ENCODE peak calls at places on chromosomes 2 and 18, in five cellular contexts. One of them, this sample, is unnamed.

GRCh38 chr2:8438996-8439395 is 242.9 kb upstream of the ID2 start:
- DNase-seq in NT2/D1: no peak
- DNase-seq in GM12878: no peak
- DNase-seq in HepG2: no peak
- DNase-seq in H1: no peak
- DNase-seq in this sample: no peak

GRCh38 chr2:75186829-75187228 is 12.5 kb downstream of the TACR1 start:
- DNase-seq in NT2/D1: no peak
- DNase-seq in GM12878: no peak
- DNase-seq in H1: no peak
- DNase-seq in HepG2: no peak
- DNase-seq in this sample: no peak

GRCh38 chr2:68172990-68173715 is 15.5 kb downstream of the PNO1 start:
- DNase-seq in H1: no peak
- DNase-seq in NT2/D1: no peak
- DNase-seq in HepG2: no peak
- DNase-seq in GM12878: no peak
- DNase-seq in this sample: no peak

GRCh38 chr2:142175917-142176316 is 45.1 kb upstream of the LRP1B start:
- DNase-seq in HepG2: no peak
- DNase-seq in GM12878: no peak
- DNase-seq in H1: no peak
- DNase-seq in NT2/D1: no peak
- DNase-seq in this sample: peak; percentile 15

GRCh38 chr2:45786030-45786830 is 134.8 kb downstream of the PRKCE start:
- DNase-seq in H1: no peak
- DNase-seq in NT2/D1: no peak
- DNase-seq in GM12878: no peak
- DNase-seq in HepG2: no peak
- DNase-seq in this sample: no peak

GRCh38 chr2:100666996-100667395 is 104.2 kb downstream of the PDCL3 start:
- DNase-seq in HepG2: no peak
- DNase-seq in NT2/D1: no peak
- DNase-seq in H1: no peak
- DNase-seq in GM12878: no peak
- DNase-seq in this sample: no peak

GRCh38 chr2:218290316-218291261 is 1.7 kb downstream of the TMBIM1 start:
- DNase-seq in HepG2: no peak
- DNase-seq in GM12878: peak; percentile 80
- DNase-seq in NT2/D1: no peak
- DNase-seq in H1: no peak
- DNase-seq in this sample: no peak

GRCh38 chr2:239279508-239280295 is 121.1 kb downstream of the HDAC4 start:
- DNase-seq in NT2/D1: no peak
- DNase-seq in HepG2: no peak
- DNase-seq in GM12878: no peak
- DNase-seq in H1: no peak
- DNase-seq in this sample: no peak

GRCh38 chr18:50989711-50990110 is 21.9 kb downstream of the ELAC1 start:
- DNase-seq in GM12878: no peak
- DNase-seq in H1: no peak
- DNase-seq in HepG2: no peak
- DNase-seq in NT2/D1: no peak
- DNase-seq in this sample: no peak

GRCh38 chr2:168355110-168355509 is 101.0 kb upstream of the CERS6 start:
- DNase-seq in NT2/D1: no peak
- DNase-seq in H1: no peak
- DNase-seq in GM12878: no peak
- DNase-seq in HepG2: no peak
- DNase-seq in this sample: no peak

GRCh38 chr2:100643906-100644501 is 81.2 kb downstream of the PDCL3 start:
- DNase-seq in H1: no peak
- DNase-seq in NT2/D1: no peak
- DNase-seq in HepG2: no peak
- DNase-seq in GM12878: no peak
- DNase-seq in this sample: no peak

GRCh38 chr2:170530284-170530745 is 184.8 kb upstream of the SP5 start:
- DNase-seq in GM12878: no peak
- DNase-seq in NT2/D1: peak; percentile 30
- DNase-seq in HepG2: peak; percentile 94
- DNase-seq in H1: no peak
- DNase-seq in this sample: peak; percentile 69

DNA sequence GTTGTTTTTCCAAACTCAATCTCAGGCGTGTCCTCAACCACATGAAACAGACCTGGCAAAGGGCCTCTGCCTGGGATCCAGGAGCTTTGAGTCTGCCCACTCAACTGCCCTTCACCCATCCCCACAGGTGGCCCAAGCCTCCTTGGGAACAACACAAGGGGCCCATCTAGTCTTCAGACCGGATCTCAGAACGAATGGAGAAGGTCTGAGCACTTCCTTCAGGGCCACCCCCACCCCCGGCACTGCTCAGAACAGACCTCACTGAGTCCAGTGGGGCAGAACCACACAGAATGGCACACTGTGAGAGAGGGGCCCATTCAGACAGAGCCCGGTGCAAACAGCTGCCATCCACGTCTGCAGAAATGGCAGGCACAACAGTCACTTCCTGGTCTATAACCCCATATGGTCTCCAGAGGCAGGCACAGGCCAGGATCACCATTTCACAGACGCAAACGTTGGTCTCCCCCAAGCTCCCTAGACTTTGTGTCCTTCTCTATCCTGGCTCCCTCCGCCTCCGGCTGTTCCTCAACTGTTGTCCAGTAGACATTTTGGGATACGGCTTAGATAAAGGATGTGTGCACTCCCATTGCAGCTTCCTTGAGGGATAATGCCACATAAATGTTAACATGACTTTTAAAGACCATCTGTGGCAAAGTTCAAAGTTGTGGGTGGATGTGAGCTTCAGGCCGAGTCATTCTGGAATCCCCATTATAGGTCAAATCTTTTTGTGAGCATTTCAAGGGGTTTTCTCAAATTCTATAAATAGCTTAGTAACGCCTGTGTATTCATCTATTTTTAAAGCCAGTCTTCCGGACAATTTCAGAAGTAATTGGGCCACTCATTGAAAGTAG is 149.7 kb downstream of the SMAD7 start:
- DNase-seq in H1: no peak
- DNase-seq in NT2/D1: no peak
- DNase-seq in GM12878: peak; percentile 89
- DNase-seq in HepG2: no peak
- DNase-seq in this sample: no peak
- TF ChIP-seq SUZ12 in H1: no peak
- TF ChIP-seq SUZ12 in NT2/D1: no peak
- TF ChIP-seq SUZ12 in GM12878: no peak
- TF ChIP-seq SUZ12 in HepG2: no peak
- TF ChIP-seq SUZ12 in this sample: no peak

DNA sequence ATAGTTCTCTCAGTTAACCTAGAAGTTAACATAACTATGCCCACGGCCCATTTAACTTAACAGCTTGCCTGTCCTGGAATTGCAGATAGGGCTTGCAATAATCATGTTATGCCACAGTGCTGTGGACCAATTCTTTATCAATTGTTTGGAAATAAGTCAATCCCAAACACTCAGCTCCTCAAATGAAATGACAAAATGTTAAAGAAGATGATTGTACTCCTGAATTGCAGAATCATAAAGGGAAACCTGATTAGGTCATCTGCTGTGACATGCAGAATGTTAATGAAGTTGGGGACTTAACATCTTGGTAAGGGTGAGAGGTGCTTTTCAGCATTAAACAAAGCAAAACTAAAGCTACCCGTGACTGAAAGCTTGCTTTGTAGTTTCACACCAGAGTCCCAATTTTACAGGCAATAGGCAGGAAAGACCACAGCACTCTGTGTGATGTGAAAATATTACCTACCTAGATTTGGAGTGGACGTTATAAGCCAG is 363.9 kb downstream of the GPD2 start:
- DNase-seq in NT2/D1: peak; percentile 32
- DNase-seq in GM12878: no peak
- DNase-seq in HepG2: no peak
- DNase-seq in H1: no peak
- DNase-seq in this sample: no peak
- TF ChIP-seq SUZ12 in NT2/D1: no peak
- TF ChIP-seq SUZ12 in GM12878: no peak
- TF ChIP-seq SUZ12 in HepG2: no peak
- TF ChIP-seq SUZ12 in H1: no peak
- TF ChIP-seq SUZ12 in this sample: no peak

GRCh38 chr18:36350839-36351474 is 53.4 kb downstream of the FHOD3 start:
- DNase-seq in NT2/D1: no peak
- DNase-seq in GM12878: no peak
- DNase-seq in HepG2: no peak
- DNase-seq in H1: no peak
- DNase-seq in this sample: no peak

GRCh38 chr18:36352384-36352783 is 54.9 kb downstream of the FHOD3 start:
- DNase-seq in NT2/D1: no peak
- DNase-seq in H1: no peak
- DNase-seq in GM12878: no peak
- DNase-seq in HepG2: no peak
- DNase-seq in this sample: no peak

GRCh38 chr18:36354989-36355388 is 57.5 kb downstream of the FHOD3 start:
- DNase-seq in HepG2: no peak
- DNase-seq in GM12878: no peak
- DNase-seq in H1: no peak
- DNase-seq in NT2/D1: no peak
- DNase-seq in this sample: no peak

GRCh38 chr18:36358141-36358540 is 60.6 kb downstream of the FHOD3 start:
- DNase-seq in H1: no peak
- DNase-seq in NT2/D1: no peak
- DNase-seq in GM12878: no peak
- DNase-seq in HepG2: no peak
- DNase-seq in this sample: no peak

DNA sequence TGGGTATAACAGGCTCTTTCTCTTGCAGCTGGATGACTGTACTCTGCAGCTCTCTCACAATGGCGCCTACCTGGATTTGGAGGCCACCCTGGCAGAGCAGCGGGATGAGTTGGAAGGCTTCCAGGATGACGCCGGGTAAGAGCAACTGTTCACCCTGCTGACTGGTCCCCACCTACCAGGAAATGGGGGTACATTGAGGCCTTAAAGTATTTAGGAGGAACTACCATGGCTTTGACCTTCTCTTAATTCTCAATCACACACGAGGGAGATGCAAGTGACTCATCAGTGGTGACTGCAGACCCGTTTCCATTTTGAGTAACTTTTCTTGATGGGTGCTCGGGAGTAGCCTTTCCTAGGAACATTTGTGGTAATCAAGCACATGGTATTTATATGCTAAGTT is 58.0 kb downstream of the FHOD3 start:
- DNase-seq in NT2/D1: no peak
- DNase-seq in H1: no peak
- DNase-seq in HepG2: no peak
- DNase-seq in GM12878: no peak
- DNase-seq in this sample: no peak
- TF ChIP-seq SUZ12 in NT2/D1: no peak
- TF ChIP-seq SUZ12 in H1: no peak
- TF ChIP-seq SUZ12 in HepG2: no peak
- TF ChIP-seq SUZ12 in GM12878: no peak
- TF ChIP-seq SUZ12 in this sample: no peak

GRCh38 chr2:11500702-11501303 is 33.0 kb upstream of the GREB1 start:
- DNase-seq in GM12878: peak; percentile 45
- DNase-seq in NT2/D1: no peak
- DNase-seq in H1: no peak
- DNase-seq in HepG2: no peak
- DNase-seq in this sample: no peak

GRCh38 chr2:11503354-11503927 is 30.4 kb upstream of the GREB1 start:
- DNase-seq in HepG2: no peak
- DNase-seq in H1: no peak
- DNase-seq in GM12878: no peak
- DNase-seq in NT2/D1: no peak
- DNase-seq in this sample: no peak

GRCh38 chr2:11505652-11506610 is 27.9 kb upstream of the GREB1 start:
- DNase-seq in NT2/D1: no peak
- DNase-seq in H1: no peak
- DNase-seq in HepG2: peak; percentile 97
- DNase-seq in GM12878: peak; percentile 35
- DNase-seq in this sample: no peak

GRCh38 chr2:11499081-11499743 is 33.3 kb upstream of the E2F6 start:
- DNase-seq in NT2/D1: no peak
- DNase-seq in HepG2: peak; percentile 100
- DNase-seq in GM12878: no peak
- DNase-seq in H1: no peak
- DNase-seq in this sample: no peak

GRCh38 chr2:11502740-11503292 is 31.0 kb upstream of the GREB1 start:
- DNase-seq in H1: no peak
- DNase-seq in GM12878: no peak
- DNase-seq in NT2/D1: no peak
- DNase-seq in HepG2: peak; percentile 88
- DNase-seq in this sample: no peak
- TF ChIP-seq SUZ12 in H1: no peak
- TF ChIP-seq SUZ12 in GM12878: no peak
- TF ChIP-seq SUZ12 in NT2/D1: no peak
- TF ChIP-seq SUZ12 in HepG2: no peak
- TF ChIP-seq SUZ12 in this sample: no peak

GRCh38 chr2:159297042-159297707 is 10.7 kb upstream of the WDSUB1 start:
- DNase-seq in NT2/D1: no peak
- DNase-seq in H1: no peak
- DNase-seq in GM12878: no peak
- DNase-seq in HepG2: no peak
- DNase-seq in this sample: no peak

GRCh38 chr2:159290289-159290907 is 3.9 kb upstream of the WDSUB1 start:
- DNase-seq in GM12878: no peak
- DNase-seq in HepG2: peak; percentile 33
- DNase-seq in H1: no peak
- DNase-seq in NT2/D1: no peak
- DNase-seq in this sample: no peak

GRCh38 chr2:159287733-159288132 is 1.2 kb upstream of the WDSUB1 start:
- DNase-seq in GM12878: no peak
- DNase-seq in NT2/D1: no peak
- DNase-seq in HepG2: no peak
- DNase-seq in H1: no peak
- DNase-seq in this sample: no peak

GRCh38 chr2:159286709-159287441 is 372 bp upstream of the WDSUB1 start:
- DNase-seq in HepG2: peak; percentile 97
- DNase-seq in GM12878: peak; percentile 78
- DNase-seq in NT2/D1: peak; percentile 95
- DNase-seq in H1: peak; percentile 95
- DNase-seq in this sample: peak; percentile 98

DNA sequence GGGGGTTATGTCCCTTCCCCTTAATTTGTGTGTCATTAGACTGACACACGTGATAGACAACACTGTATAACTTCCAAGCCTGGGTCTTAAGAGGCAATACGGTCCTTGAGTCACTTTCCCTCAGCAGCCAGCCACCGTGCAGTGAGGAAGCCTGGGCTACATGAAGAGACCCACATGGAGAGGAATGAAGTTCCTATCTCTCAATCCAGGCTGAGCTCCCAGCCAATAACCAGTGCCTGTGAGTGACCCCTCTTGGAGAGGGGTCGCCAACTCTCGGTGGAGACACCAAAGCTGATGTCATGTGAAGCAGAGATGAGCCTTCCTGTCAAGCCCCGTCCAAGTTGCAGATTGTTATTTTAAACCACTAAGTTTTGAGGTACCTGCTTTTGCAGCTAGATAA is 5.7 kb upstream of the WDSUB1 start:
- DNase-seq in HepG2: no peak
- DNase-seq in GM12878: no peak
- DNase-seq in H1: no peak
- DNase-seq in NT2/D1: no peak
- DNase-seq in this sample: no peak
- TF ChIP-seq SUZ12 in HepG2: no peak
- TF ChIP-seq SUZ12 in GM12878: no peak
- TF ChIP-seq SUZ12 in H1: no peak
- TF ChIP-seq SUZ12 in NT2/D1: no peak
- TF ChIP-seq SUZ12 in this sample: no peak

GRCh38 chr2:10414591-10414990 is 33.5 kb downstream of the ODC1 start:
- DNase-seq in H1: no peak
- DNase-seq in GM12878: no peak
- DNase-seq in HepG2: no peak
- DNase-seq in NT2/D1: no peak
- DNase-seq in this sample: no peak
- TF ChIP-seq SUZ12 in H1: no peak
- TF ChIP-seq SUZ12 in GM12878: no peak
- TF ChIP-seq SUZ12 in HepG2: no peak
- TF ChIP-seq SUZ12 in NT2/D1: no peak
- TF ChIP-seq SUZ12 in this sample: no peak